ENCODE peak calls at places on chromosomes 6 and 20, in six cellular contexts. One of them, this sample, is unnamed.

GRCh38 chr20:19786311-19786710 is 28.3 kb downstream of the RIN2 start:
- DNase-seq in glomerular endothelial cell: no peak
- DNase-seq in uterus: no peak
- DNase-seq in T-helper 17 cell: no peak
- DNase-seq in iPS-NIHi11: peak
- DNase-seq in T47D: no peak
- DNase-seq in this sample: peak

GRCh38 chr6:43716099-43716498 is 28.5 kb upstream of the MRPS18A start:
- DNase-seq in T47D: no peak
- DNase-seq in glomerular endothelial cell: no peak
- DNase-seq in T-helper 17 cell: no peak
- DNase-seq in iPS-NIHi11: no peak
- DNase-seq in uterus: peak
- DNase-seq in this sample: no peak

GRCh38 chr20:35845561-35845960 is 73.7 kb downstream of the PHF20 start:
- DNase-seq in iPS-NIHi11: no peak
- DNase-seq in T-helper 17 cell: no peak
- DNase-seq in T47D: no peak
- DNase-seq in glomerular endothelial cell: no peak
- DNase-seq in uterus: no peak
- DNase-seq in this sample: no peak

GRCh38 chr6:127342946-127343752 is at the start of gene ECHDC1:
- DNase-seq in T47D: no peak
- DNase-seq in uterus: peak
- DNase-seq in iPS-NIHi11: peak
- DNase-seq in glomerular endothelial cell: peak
- DNase-seq in T-helper 17 cell: peak
- DNase-seq in this sample: peak

GRCh38 chr6:13611715-13612114 is 3.4 kb upstream of the NOL7 start:
- DNase-seq in iPS-NIHi11: no peak
- DNase-seq in glomerular endothelial cell: no peak
- DNase-seq in uterus: no peak
- DNase-seq in T-helper 17 cell: no peak
- DNase-seq in T47D: no peak
- DNase-seq in this sample: no peak

GRCh38 chr6:2237001-2237400 is 8.4 kb downstream of the GMDS start:
- DNase-seq in T47D: no peak
- DNase-seq in glomerular endothelial cell: peak
- DNase-seq in T-helper 17 cell: no peak
- DNase-seq in uterus: no peak
- DNase-seq in iPS-NIHi11: no peak
- DNase-seq in this sample: no peak

GRCh38 chr6:135183532-135184440 is 2.7 kb downstream of the MYB start:
- DNase-seq in uterus: peak
- DNase-seq in T47D: peak
- DNase-seq in glomerular endothelial cell: no peak
- DNase-seq in iPS-NIHi11: peak
- DNase-seq in T-helper 17 cell: peak
- DNase-seq in this sample: peak

GRCh38 chr20:53664121-53664520 is 70.5 kb upstream of the ZNF217 start:
- DNase-seq in uterus: no peak
- DNase-seq in T47D: no peak
- DNase-seq in glomerular endothelial cell: no peak
- DNase-seq in T-helper 17 cell: no peak
- DNase-seq in iPS-NIHi11: no peak
- DNase-seq in this sample: no peak

GRCh38 chr6:45500924-45501816 is 123.4 kb upstream of the SUPT3H start:
- DNase-seq in uterus: no peak
- DNase-seq in iPS-NIHi11: peak
- DNase-seq in glomerular endothelial cell: no peak
- DNase-seq in T-helper 17 cell: no peak
- DNase-seq in T47D: peak
- DNase-seq in this sample: peak

GRCh38 chr6:116210750-116211425 is 43.0 kb downstream of the TSPYL4 start:
- DNase-seq in iPS-NIHi11: no peak
- DNase-seq in glomerular endothelial cell: no peak
- DNase-seq in uterus: no peak
- DNase-seq in T-helper 17 cell: no peak
- DNase-seq in T47D: peak
- DNase-seq in this sample: peak

GRCh38 chr6:169978615-169979161 is 227.3 kb downstream of the ERMARD start:
- DNase-seq in uterus: no peak
- DNase-seq in T-helper 17 cell: no peak
- DNase-seq in iPS-NIHi11: no peak
- DNase-seq in glomerular endothelial cell: no peak
- DNase-seq in T47D: no peak
- DNase-seq in this sample: no peak

GRCh38 chr6:86723729-86724128 is 213.6 kb upstream of the HTR1E start:
- DNase-seq in uterus: no peak
- DNase-seq in glomerular endothelial cell: no peak
- DNase-seq in iPS-NIHi11: no peak
- DNase-seq in T-helper 17 cell: no peak
- DNase-seq in T47D: no peak
- DNase-seq in this sample: peak

GRCh38 chr6:157036245-157036681 is 259.1 kb downstream of the ARID1B start:
- DNase-seq in iPS-NIHi11: peak
- DNase-seq in T47D: peak
- DNase-seq in T-helper 17 cell: no peak
- DNase-seq in uterus: no peak
- DNase-seq in glomerular endothelial cell: no peak
- DNase-seq in this sample: peak

This sample was measured in mesendoderm.